ENCODE peak calls at places on chromosomes 6 and 20, in six cellular contexts. V is bronchial epithelial cell, P is epithelial cell of esophagus, Q is endothelial cell of umbilical vein, R is upper lobe of right lung, E is breast epithelium. N is an unnamed sample.

GRCh38 chr20:5767493-5768098 is 17.4 kb downstream of the SHLD1 start:
- DNase-seq in V (no peak), P (no peak), Q (no peak), R (no peak), E (no peak), N (no peak)

GRCh38 chr6:2148748-2149147 is 96.7 kb downstream of the GMDS start:
- DNase-seq in V (no peak), P (no peak), Q (no peak), R (no peak), E (no peak), N (no peak)

GRCh38 chr6:52545844-52546119 is 31.1 kb downstream of the TRAM2 start:
- DNase-seq in V (peak), P (peak), Q (no peak), R (no peak), E (no peak), N (no peak)

GRCh38 chr6:40852667-40853383 is 186.2 kb downstream of the UNC5CL start:
- DNase-seq in V (peak), P (peak), Q (no peak), R (no peak), E (no peak), N (peak)

GRCh38 chr6:140052757-140053729 is 678.6 kb upstream of the CITED2 start:
- DNase-seq in V (peak), P (peak), Q (peak), R (no peak), E (no peak), N (peak)

GRCh38 chr6:100281471-100281878 is 183.2 kb downstream of the SIM1 start:
- DNase-seq in V (no peak), P (no peak), Q (no peak), R (no peak), E (no peak), N (peak)

GRCh38 chr6:1767481-1768246 is 157.9 kb downstream of the FOXC1 start:
- DNase-seq in V (peak), P (peak), Q (peak), R (no peak), E (no peak), N (no peak)

GRCh38 chr6:69647726-69648125 is 149.1 kb downstream of the LMBRD1 start:
- DNase-seq in V (peak), P (peak), Q (no peak), R (no peak), E (no peak), N (no peak)

GRCh38 chr6:125922322-125922860 is 34.2 kb upstream of the HINT3 start:
- DNase-seq in V (no peak), P (no peak), Q (no peak), R (no peak), E (no peak), N (no peak)

GRCh38 chr6:69732640-69733039 is 64.2 kb downstream of the LMBRD1 start:
- DNase-seq in V (peak), P (peak), Q (peak), R (no peak), E (no peak), N (no peak)

GRCh38 chr20:60009318-60009717 is 51.1 kb downstream of the CDH26 start:
- DNase-seq in V (no peak), P (no peak), Q (no peak), R (peak), E (no peak), N (no peak)

GRCh38 chr6:44263357-44264100 is 1.8 kb downstream of the NFKBIE start:
- DNase-seq in V (no peak), P (peak), Q (peak), R (no peak), E (no peak), N (peak)

GRCh38 chr6:132354517-132355167 is 46.6 kb downstream of the MOXD1 start:
- DNase-seq in V (peak), P (peak), Q (no peak), R (no peak), E (no peak), N (no peak)

GRCh38 chr6:119040229-119040628 is 38.2 kb downstream of the FAM184A start:
- DNase-seq in V (no peak), P (no peak), Q (no peak), R (peak), E (no peak), N (no peak)
- H3K4me3 ChIP-seq in V (no peak), P (no peak), Q (no peak), R (peak), E (no peak), N (no peak)

DNA sequence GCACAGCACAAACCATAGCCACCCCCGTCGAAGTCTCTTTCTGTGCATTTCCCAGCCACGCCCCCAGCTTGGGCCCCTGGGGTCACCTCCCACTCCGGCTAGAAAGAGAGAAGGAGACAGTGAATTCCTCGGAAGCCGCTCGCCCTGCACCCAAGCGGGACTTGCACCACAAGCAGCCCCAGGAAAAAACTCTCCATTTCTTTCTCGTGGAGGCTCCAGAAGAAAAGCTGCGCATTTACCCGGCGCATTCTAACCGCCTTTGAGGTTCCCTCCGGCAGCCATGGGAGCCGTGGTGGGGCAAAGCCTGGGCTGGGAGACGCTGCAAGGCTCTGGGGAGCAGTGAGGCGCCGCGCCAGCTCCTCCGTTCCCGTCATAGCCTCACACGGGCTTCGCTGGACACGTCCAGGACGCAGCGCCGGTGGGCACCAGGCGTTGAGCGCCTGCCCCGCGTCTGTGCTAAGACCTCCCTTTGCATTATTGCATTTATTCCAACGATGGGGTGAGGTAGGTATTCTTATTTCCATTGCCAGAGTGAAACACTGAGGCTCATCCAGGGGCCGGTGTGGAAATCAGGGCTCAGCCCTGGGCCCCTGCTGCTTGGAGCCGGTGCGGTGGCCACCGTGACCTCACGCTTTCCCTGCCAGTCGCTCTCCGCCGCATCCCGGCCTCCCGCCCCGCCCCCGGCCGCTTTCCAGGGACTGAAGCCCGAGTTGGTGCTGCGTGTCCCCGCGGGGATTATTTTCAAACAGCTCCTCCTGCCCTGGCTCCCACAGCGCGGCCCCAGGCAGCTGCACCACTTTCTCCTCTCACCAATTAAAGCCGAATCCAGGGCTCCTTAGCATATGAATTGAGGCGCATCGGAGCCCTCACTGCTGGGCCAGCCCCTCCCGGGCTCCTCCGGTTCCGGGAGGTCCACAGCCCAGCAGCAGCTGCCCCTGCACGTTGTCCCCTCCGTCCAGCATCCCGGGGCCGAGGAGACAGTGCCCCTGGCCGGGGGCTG is 148.3 kb upstream of the AFDN start:
- DNase-seq in V (no peak), P (no peak), Q (peak), R (peak), E (no peak), N (peak)
- H3K4me3 ChIP-seq in V (no peak), P (no peak), Q (no peak), R (peak), E (peak), N (peak)

GRCh38 chr6:46129301-46129633 is 522 bp upstream of the ENPP4 start:
- DNase-seq in V (peak), P (peak), Q (no peak), R (no peak), E (no peak), N (no peak)

GRCh38 chr6:46129634-46130505 is at the start of gene ENPP4:
- DNase-seq in V (peak), P (peak), Q (peak), R (peak), E (peak), N (peak)

GRCh38 chr6:46134216-46134615 is 4.4 kb downstream of the ENPP4 start:
- DNase-seq in V (no peak), P (no peak), Q (no peak), R (no peak), E (no peak), N (peak)

GRCh38 chr6:46128476-46128875 is 1.3 kb upstream of the ENPP4 start:
- DNase-seq in V (no peak), P (no peak), Q (no peak), R (no peak), E (no peak), N (no peak)

GRCh38 chr6:46130665-46131064 is 876 bp downstream of the ENPP4 start:
- DNase-seq in V (no peak), P (no peak), Q (peak), R (no peak), E (no peak), N (no peak)
- H3K4me3 ChIP-seq in V (no peak), P (no peak), Q (peak), R (peak), E (peak), N (no peak)

GRCh38 chr20:24470031-24470781 is 777 bp downstream of the SYNDIG1 start:
- DNase-seq in V (no peak), P (peak), Q (no peak), R (no peak), E (peak), N (peak)
- H3K4me3 ChIP-seq in V (no peak), P (no peak), Q (no peak), R (peak), E (peak), N (peak)

GRCh38 chr6:113376847-113377165 is 480.3 kb upstream of the MARCKS start:
- DNase-seq in V (no peak), P (no peak), Q (no peak), R (no peak), E (no peak), N (no peak)
- H3K4me3 ChIP-seq in V (no peak), P (no peak), Q (no peak), R (no peak), E (no peak), N (no peak)

GRCh38 chr6:42959917-42960242 is 674 bp upstream of the GNMT start:
- DNase-seq in V (no peak), P (no peak), Q (no peak), R (no peak), E (no peak), N (no peak)
- H3K4me3 ChIP-seq in V (peak), P (peak), Q (peak), R (peak), E (peak), N (peak)

GRCh38 chr20:9070304-9070703 is 1.4 kb downstream of the PLCB4 start:
- DNase-seq in V (no peak), P (peak), Q (no peak), R (no peak), E (no peak), N (no peak)
- H3K4me3 ChIP-seq in V (no peak), P (no peak), Q (no peak), R (peak), E (peak), N (no peak)